ENCODE peak calls at places on chromosomes 16 and 17, in six cellular contexts. Z, I, K, A, T and H are unnamed samples.

GRCh38 chr17:39937462-39937861 is 9.9 kb downstream of the LRRC3C start:
- DNase-seq in I (no peak), T (no peak), A (no peak), K (no peak), Z (no peak), H (no peak)

GRCh38 chr16:11410382-11411058 is 65.3 kb downstream of the RMI2 start:
- DNase-seq in I (no peak), T (no peak), K (peak; percentile 41), A (no peak), Z (no peak), H (no peak)

GRCh38 chr16:27690604-27691003 is 140.7 kb downstream of the KATNIP start:
- DNase-seq in A (no peak), K (no peak), Z (no peak), I (no peak), T (peak; percentile 5), H (no peak)

GRCh38 chr16:22220714-22221113 is 14.6 kb downstream of the EEF2K start:
- DNase-seq in T (no peak), I (peak; percentile 43), Z (no peak), K (no peak), A (peak; percentile 55), H (peak; percentile 96)

GRCh38 chr16:50866806-50867205 is 124.9 kb downstream of the CYLD start:
- DNase-seq in Z (no peak), A (no peak), K (no peak), T (no peak), I (no peak), H (no peak)

GRCh38 chr17:65850486-65850885 is 289.0 kb upstream of the AXIN2 start:
- DNase-seq in T (peak; percentile 29), I (no peak), A (no peak), K (no peak), Z (no peak), H (no peak)

GRCh38 chr17:933168-934083 is 46.1 kb downstream of the NXN start:
- DNase-seq in T (peak; percentile 99), K (peak; percentile 77), I (no peak), Z (no peak), A (peak; percentile 46), H (no peak)

GRCh38 chr16:71425746-71426068 is 16.1 kb downstream of the TLE7 start:
- DNase-seq in A (no peak), T (no peak), K (no peak), I (no peak), Z (no peak), H (no peak)

GRCh38 chr17:7383371-7383741 is 2.5 kb downstream of the TNK1 start:
- DNase-seq in Z (no peak), T (no peak), I (no peak), A (no peak), K (no peak), H (no peak)

GRCh38 chr17:7382901-7383300 is 2.0 kb downstream of the TNK1 start:
- DNase-seq in A (no peak), T (no peak), K (no peak), I (no peak), Z (no peak), H (no peak)

GRCh38 chr17:7379134-7379533 is 1.8 kb upstream of the TNK1 start:
- DNase-seq in I (no peak), Z (no peak), K (no peak), T (no peak), A (no peak), H (no peak)

GRCh38 chr17:7380321-7380720 is 568 bp upstream of the TNK1 start:
- DNase-seq in A (peak; percentile 80), K (peak; percentile 85), I (no peak), T (peak; percentile 47), Z (peak; percentile 71), H (peak; percentile 84)

DNA sequence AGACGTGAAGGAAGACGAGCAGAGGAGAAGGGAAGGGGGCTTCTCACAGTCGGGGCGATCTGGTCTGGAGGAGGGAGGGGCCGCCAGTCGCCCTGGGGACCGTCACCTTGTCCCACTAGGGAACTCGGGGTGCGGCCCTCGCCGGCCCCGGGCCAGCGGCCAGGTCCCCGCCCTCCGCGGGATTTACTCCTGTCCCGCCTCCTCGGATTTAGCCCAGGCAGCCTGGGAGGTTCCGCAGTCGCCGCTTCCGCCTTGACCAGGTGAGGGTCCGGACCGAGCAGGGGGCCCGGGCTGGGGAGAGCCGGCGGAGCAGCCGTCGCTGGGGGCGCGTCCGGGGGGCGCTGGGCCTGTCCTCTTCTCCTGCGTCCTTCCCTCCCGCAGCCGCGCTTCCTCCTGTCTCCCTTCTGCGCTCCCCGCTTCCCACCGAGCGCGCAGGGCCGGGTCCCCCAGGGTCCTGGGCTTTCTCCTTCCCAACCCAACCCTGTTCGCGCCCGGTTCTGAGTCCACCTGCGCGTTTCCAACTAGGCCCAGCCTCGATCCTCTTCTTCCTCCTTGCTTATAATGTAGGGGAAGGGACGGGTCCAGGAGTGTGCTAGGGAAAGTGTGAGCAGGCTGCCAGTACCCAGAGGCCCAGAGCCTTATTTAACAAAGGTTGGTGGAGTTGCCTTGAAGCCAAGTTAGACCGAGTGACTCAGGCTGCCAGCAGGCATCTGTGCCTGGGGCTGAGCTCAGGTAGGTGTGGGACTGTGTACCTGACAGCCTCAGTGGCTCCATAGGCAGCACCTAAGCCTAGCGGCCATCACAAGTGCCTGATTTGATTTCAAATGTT is at the start of gene TNK1:
- DNase-seq in Z (peak; percentile 42), T (no peak), I (peak; percentile 49), A (peak; percentile 89), K (peak; percentile 83), H (peak; percentile 80)
- TF ChIP-seq POLR2A in Z (peak; percentile 33), T (no peak), I (peak; percentile 48), A (no peak), K (peak; percentile 79), H (peak; percentile 54)

GRCh38 chr17:29616300-29617048 is 6.2 kb downstream of the CORO6 start:
- DNase-seq in I (no peak), Z (no peak), A (no peak), T (no peak), K (no peak), H (no peak)
- H3K4me1 ChIP-seq in I (peaks cover 26% of the 10 kb centered on the region), Z (peaks cover 52% of the 10 kb centered on the region), A (peaks cover 61% of the 10 kb centered on the region), T (peaks cover 8% of the 10 kb centered on the region), K (peaks cover 67% of the 10 kb centered on the region), H (peaks cover 28% of the 10 kb centered on the region)

GRCh38 chr17:9002236-9002609 is 19.1 kb upstream of the NTN1 start:
- DNase-seq in A (no peak), K (no peak), Z (no peak), I (no peak), T (no peak), H (no peak)
- H3K27me3 ChIP-seq in A (peaks cover 42% of the 10 kb centered on the region), K (peaks cover 7% of the 10 kb centered on the region), Z (peaks cover 24% of the 10 kb centered on the region), I (peaks cover 6% of the 10 kb centered on the region), T (peaks cover 32% of the 10 kb centered on the region), H (no peaks in the 10 kb centered on the region)

DNA sequence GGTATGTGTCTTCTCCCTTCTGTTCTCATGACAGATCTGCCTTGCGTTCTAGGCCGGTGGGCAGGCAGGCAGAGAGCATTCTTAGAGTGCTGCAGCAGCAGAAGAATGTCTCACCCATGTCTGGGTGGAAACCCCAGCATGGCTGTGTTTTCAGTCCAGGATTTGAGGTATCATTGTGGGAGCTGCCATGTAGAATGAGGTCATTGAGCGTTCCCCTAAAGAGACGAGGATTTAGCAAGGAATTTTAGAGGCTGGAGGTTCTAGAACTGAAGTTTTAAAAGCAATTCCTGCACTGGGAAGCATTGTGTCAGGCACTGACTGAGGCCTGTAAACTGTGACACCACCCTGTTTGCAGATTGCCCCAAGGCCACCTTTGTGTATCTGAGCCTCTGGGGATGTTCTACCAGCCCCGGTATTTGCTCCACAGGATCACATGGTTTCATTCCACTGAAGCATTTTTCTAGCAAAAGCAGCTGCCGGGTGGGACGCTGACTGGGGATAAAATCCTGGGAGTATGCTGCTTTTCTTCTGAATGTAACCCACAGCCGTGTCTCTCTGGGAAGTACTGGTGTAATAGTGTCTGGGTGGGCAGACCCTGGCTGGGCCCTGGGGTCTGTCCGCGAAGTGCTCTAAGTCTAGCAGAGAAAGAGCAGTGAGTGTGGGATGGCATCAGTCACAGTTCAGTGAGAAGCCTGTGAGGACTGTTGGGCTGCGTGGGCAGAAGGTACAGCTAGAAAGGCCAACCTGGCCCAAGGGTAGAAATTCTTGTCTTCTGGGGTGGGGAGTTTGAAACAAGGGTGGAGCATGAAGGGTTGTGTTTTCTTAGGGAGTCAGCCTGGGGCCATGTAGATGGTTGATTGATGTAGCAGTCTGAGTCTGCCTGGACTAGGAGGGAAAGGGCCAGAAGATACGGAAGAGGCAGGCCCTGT is 30.2 kb downstream of the PLCD3 start:
- DNase-seq in K (peak; percentile 62), A (no peak), T (no peak), I (no peak), Z (no peak), H (no peak)
- TF ChIP-seq POLR2A in K (no peak), A (no peak), T (no peak), I (no peak), Z (no peak), H (no peak)

GRCh38 chr17:75783803-75784472 is 668 bp upstream of the UNK start:
- DNase-seq in A (peak; percentile 60), K (no peak), Z (no peak), T (no peak), I (peak; percentile 62), H (peak; percentile 59)

GRCh38 chr17:75785770-75786538 is 1.3 kb downstream of the UNK start:
- DNase-seq in K (no peak), I (no peak), T (peak; percentile 68), A (no peak), Z (no peak), H (no peak)

GRCh38 chr17:75783069-75783783 is 1.4 kb upstream of the UNK start:
- DNase-seq in T (peak; percentile 64), K (no peak), I (no peak), A (no peak), Z (no peak), H (no peak)

GRCh38 chr17:75785016-75785769 is 587 bp downstream of the UNK start:
- DNase-seq in Z (peak; percentile 94), T (peak; percentile 86), I (peak; percentile 94), K (peak; percentile 91), A (peak; percentile 94), H (peak; percentile 92)

GRCh38 chr17:75784473-75785015 is at the start of gene UNK:
- DNase-seq in A (peak; percentile 97), T (peak; percentile 100), K (peak; percentile 98), I (peak; percentile 98), Z (peak; percentile 98), H (peak; percentile 98)
- H3K4me1 ChIP-seq in A (peaks cover 74% of the 10 kb centered on the region), T (peaks cover 16% of the 10 kb centered on the region), K (peaks cover 38% of the 10 kb centered on the region), I (peaks cover 5% of the 10 kb centered on the region), Z (peaks cover 20% of the 10 kb centered on the region), H (peaks cover 24% of the 10 kb centered on the region)

DNA sequence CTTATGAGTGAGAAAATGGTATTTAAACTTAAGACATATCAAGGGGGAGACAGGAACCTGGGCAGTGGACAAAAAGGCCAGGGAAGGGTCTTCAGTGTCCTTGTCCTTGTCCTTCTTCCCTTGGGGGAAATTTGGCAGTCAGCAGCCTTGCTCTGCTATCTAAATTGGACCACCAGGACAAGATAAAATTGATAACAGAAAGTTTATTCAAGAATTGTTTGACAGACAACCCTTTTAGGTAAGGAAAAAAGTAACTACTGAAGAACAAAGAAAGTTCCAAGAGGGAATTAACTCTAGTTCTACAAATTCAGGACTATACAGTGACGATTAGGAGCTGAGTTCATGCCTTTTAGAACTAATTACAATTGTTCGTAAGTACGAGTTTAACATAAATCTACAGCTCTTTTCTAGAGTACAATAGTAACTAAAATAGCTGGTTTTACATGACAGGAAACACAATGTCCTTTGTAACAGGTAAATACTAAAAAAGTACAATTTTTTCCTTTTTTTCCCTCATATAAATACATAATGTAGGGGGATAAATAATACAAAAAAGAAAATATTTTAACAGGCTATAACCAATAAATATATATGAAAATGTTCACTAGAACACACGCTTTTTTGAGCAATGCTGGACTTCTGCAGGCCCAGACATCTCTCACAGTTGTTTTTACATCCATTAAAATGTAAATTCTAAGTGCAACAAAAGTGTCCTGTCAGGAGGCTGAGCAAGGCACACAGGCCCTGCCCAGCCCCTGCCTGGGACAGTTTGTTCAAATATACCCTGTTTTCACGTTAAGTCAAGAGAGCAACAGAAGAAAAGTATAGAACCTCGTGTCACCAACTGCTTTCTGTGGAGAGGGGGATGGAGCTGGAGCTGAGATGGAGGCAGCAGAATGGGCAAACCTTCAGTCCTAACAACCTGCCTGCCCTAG is 4.0 kb upstream of the HOXB2 start:
- DNase-seq in K (no peak), A (no peak), I (no peak), Z (no peak), T (peak; percentile 29), H (no peak)
- H3K27me3 ChIP-seq in K (peaks cover 53% of the 10 kb centered on the region), A (peaks cover 32% of the 10 kb centered on the region), I (no peaks in the 10 kb centered on the region), Z (peaks cover 94% of the 10 kb centered on the region), T (no peaks in the 10 kb centered on the region), H (no peaks in the 10 kb centered on the region)